ENCODE peak calls at places on chromosome 3, in four cellular contexts. T, L, J and V are unnamed samples.

GRCh38 chr3:115713247-115713646 is 89.9 kb downstream of the GAP43 start:
- DNase-seq in T (no peak), L (no peak), J (no peak), V (no peak)

GRCh38 chr3:106338582-106339219 is 469.9 kb upstream of the CBLB start:
- DNase-seq in T (no peak), L (no peak), J (no peak), V (no peak)

GRCh38 chr3:2898591-2899353 is 211.4 kb downstream of the IL5RA start:
- DNase-seq in T (no peak), L (no peak), J (no peak), V (no peak)

GRCh38 chr3:160217675-160218074 is 7.5 kb upstream of the C3orf80 start:
- DNase-seq in T (no peak), L (no peak), J (no peak), V (no peak)

GRCh38 chr3:128800241-128801187 is 74.5 kb downstream of the RAB7A start:
- DNase-seq in T (peak; percentile 99), L (peak; percentile 47), J (no peak), V (no peak)

GRCh38 chr3:64023861-64024223 is 548 bp upstream of the PSMD6 start:
- DNase-seq in T (peak; percentile 22), L (no peak), J (no peak), V (no peak)

GRCh38 chr3:61802772-61803171 is 241.4 kb downstream of the PTPRG start:
- DNase-seq in T (no peak), L (no peak), J (no peak), V (no peak)

GRCh38 chr3:171417137-171417536 is 43.1 kb downstream of the TNIK start:
- DNase-seq in T (peak; percentile 5), L (no peak), J (no peak), V (no peak)